ENCODE peak calls at places on chromosomes 2 and 18, in ten cellular contexts. K, I, W, S, T, N, F, O, M and Z are unnamed samples.

GRCh38 chr2:101516833-101517690 is 42.1 kb upstream of the RFX8 start:
- DNase-seq in K (no peak), T (no peak), N (peak), F (no peak), S (no peak), W (peak), I (no peak), M (no peak), O (peak), Z (peak)

GRCh38 chr2:217521820-217522219 is 481.0 kb downstream of the TNS1 start:
- DNase-seq in N (peak), S (no peak), F (no peak), M (no peak), W (peak), K (no peak), T (no peak), I (no peak), O (no peak), Z (no peak)

GRCh38 chr2:3303583-3304406 is 73.8 kb downstream of the EIPR1 start:
- DNase-seq in F (peak), M (peak), S (peak), K (peak), I (peak), N (peak), T (peak), W (peak), O (peak), Z (peak)

GRCh38 chr2:23622466-23622865 is 237.5 kb downstream of the KLHL29 start:
- DNase-seq in I (no peak), N (no peak), K (no peak), S (no peak), T (no peak), M (no peak), O (no peak), W (no peak), F (no peak), Z (no peak)

GRCh38 chr2:168160897-168161296 is 86.5 kb downstream of the STK39 start:
- DNase-seq in S (no peak), T (no peak), F (no peak), M (no peak), N (no peak), I (no peak), O (no peak), W (peak), K (peak), Z (no peak)

GRCh38 chr2:15677141-15677911 is 85.7 kb downstream of the DDX1 start:
- DNase-seq in M (no peak), F (peak), I (no peak), S (no peak), K (peak), O (no peak), T (no peak), N (no peak), W (no peak), Z (no peak)

GRCh38 chr2:27370816-27371620 is 602 bp downstream of the SNX17 start:
- DNase-seq in K (peak), T (no peak), F (peak), M (no peak), O (peak), W (peak), N (peak), I (no peak), S (no peak), Z (no peak)

GRCh38 chr18:36284671-36285295 is 12.7 kb upstream of the FHOD3 start:
- DNase-seq in F (no peak), T (peak), N (peak), K (peak), M (no peak), O (peak), I (peak), S (no peak), W (peak), Z (no peak)

GRCh38 chr2:146986161-146986560 is 858.7 kb upstream of the ACVR2A start:
- DNase-seq in W (no peak), M (no peak), O (peak), S (no peak), F (no peak), K (no peak), I (no peak), T (no peak), N (peak), Z (no peak)

GRCh38 chr2:102488063-102488462 is 15.0 kb downstream of the SLC9A4 start:
- DNase-seq in O (peak), K (no peak), T (no peak), S (no peak), W (peak), N (peak), F (no peak), I (no peak), M (no peak), Z (no peak)

GRCh38 chr18:11957636-11958035 is 23.7 kb upstream of the IMPA2 start:
- DNase-seq in O (no peak), N (no peak), K (no peak), I (no peak), F (no peak), S (no peak), M (no peak), T (no peak), W (no peak), Z (no peak)

GRCh38 chr2:239778861-239779591 is 246.1 kb downstream of the NDUFA10 start:
- DNase-seq in T (no peak), M (no peak), I (no peak), S (no peak), N (no peak), W (no peak), F (no peak), O (no peak), K (peak), Z (no peak)

GRCh38 chr2:66717491-66717890 is 282.6 kb downstream of the MEIS1 start:
- DNase-seq in K (no peak), F (no peak), N (peak), W (no peak), M (no peak), S (no peak), O (peak), I (no peak), T (no peak), Z (no peak)